ENCODE peak calls at places on chromosomes 1 and 21, in ten cellular contexts. J is WERI-Rb-1; S is CD8-positive, alpha-beta T cell; A is lung; D is IMR-90; U is left lung; B is AG04450; Y is transverse colon; N is heart left ventricle; T is fibroblast of lung. V is an unnamed sample.

GRCh38 chr1:2803086-2803930 is 1.8 kb upstream of the TTC34 start:
- DNase-seq in T (no peak), B (no peak), S (no peak), U (no peak), A (no peak), Y (no peak), D (no peak), N (no peak), J (no peak), V (no peak)

GRCh38 chr1:69739181-69739580 is 171.5 kb downstream of the LRRC7 start:
- DNase-seq in D (no peak), B (no peak), S (no peak), A (no peak), N (no peak), T (peak; percentile 31), U (no peak), Y (no peak), J (no peak), V (no peak)

GRCh38 chr1:18429654-18430053 is 51.1 kb upstream of the KLHDC7A start:
- DNase-seq in J (no peak), T (no peak), B (no peak), A (no peak), D (no peak), S (no peak), Y (no peak), U (no peak), N (no peak), V (no peak)

GRCh38 chr1:22738522-22738921 is 27.9 kb downstream of the EPHB2 start:
- DNase-seq in B (no peak), J (no peak), Y (no peak), N (no peak), A (no peak), T (peak; percentile 63), D (peak; percentile 39), U (no peak), S (no peak), V (no peak)

GRCh38 chr21:41752231-41752681 is 14.6 kb downstream of the RIPK4 start:
- DNase-seq in S (no peak), U (no peak), T (peak; percentile 49), B (no peak), D (peak; percentile 64), N (no peak), Y (no peak), A (no peak), J (no peak), V (no peak)

GRCh38 chr1:115976062-115976899 is at the start of gene SLC22A15:
- DNase-seq in A (peak; percentile 76), S (peak; percentile 64), B (no peak), Y (peak; percentile 70), J (peak; percentile 48), U (peak; percentile 86), N (peak; percentile 57), D (no peak), T (peak; percentile 13), V (peak; percentile 2)

GRCh38 chr21:31538821-31539220 is 120.7 kb upstream of the SOD1 start:
- DNase-seq in B (no peak), U (no peak), A (no peak), J (no peak), T (no peak), S (no peak), Y (no peak), N (no peak), D (no peak), V (no peak)

GRCh38 chr1:234270581-234271242 is 102.5 kb upstream of the COA6 start:
- DNase-seq in N (no peak), Y (no peak), B (no peak), J (no peak), S (no peak), A (no peak), D (no peak), T (peak; percentile 22), U (no peak), V (no peak)

DNA sequence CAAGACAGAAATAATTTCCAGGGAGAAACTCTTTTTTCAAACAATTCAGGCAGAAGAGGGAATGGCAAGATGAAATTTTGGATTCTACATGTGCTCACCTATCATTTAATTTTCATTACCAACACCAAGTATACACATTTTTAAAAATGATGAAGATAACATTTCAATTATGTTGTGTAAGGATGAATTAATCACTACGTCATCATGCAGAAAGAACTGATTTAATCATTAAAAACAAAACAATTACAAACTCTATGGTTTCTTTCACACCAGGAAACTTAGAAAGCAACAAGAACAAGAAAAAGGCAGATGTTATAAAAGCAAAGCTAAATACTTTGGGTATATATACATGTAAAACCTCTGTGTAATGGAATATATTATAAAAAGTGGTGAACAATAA is 668.5 kb downstream of the NCAM2 start:
- DNase-seq in J (no peak), D (no peak), T (no peak), B (no peak), Y (no peak), N (no peak), U (no peak), S (no peak), A (no peak), V (no peak)
- H3K9me3 ChIP-seq in J (no peaks in the 10 kb centered on the region), D (no peaks in the 10 kb centered on the region), T (no peaks in the 10 kb centered on the region), B (no peaks in the 10 kb centered on the region), Y (no peaks in the 10 kb centered on the region), N (no peaks in the 10 kb centered on the region), U (peaks cover 5% of the 10 kb centered on the region), S (no peaks in the 10 kb centered on the region), A (no peaks in the 10 kb centered on the region), V (no peaks in the 10 kb centered on the region)

GRCh38 chr1:61142726-61143500 is 60.6 kb downstream of the NFIA start:
- DNase-seq in N (no peak), B (no peak), A (peak; percentile 31), J (no peak), T (no peak), D (no peak), S (no peak), Y (no peak), U (peak; percentile 41), V (no peak)

GRCh38 chr1:61141288-61142044 is 59.1 kb downstream of the NFIA start:
- DNase-seq in B (no peak), T (peak; percentile 35), D (peak; percentile 35), Y (no peak), J (no peak), S (no peak), A (no peak), U (no peak), N (no peak), V (no peak)

GRCh38 chr1:61140778-61141177 is 58.4 kb downstream of the NFIA start:
- DNase-seq in T (no peak), Y (no peak), N (no peak), D (no peak), B (no peak), U (no peak), J (no peak), A (no peak), S (no peak), V (no peak)

GRCh38 chr1:61140056-61140549 is 57.7 kb downstream of the NFIA start:
- DNase-seq in T (no peak), A (no peak), U (no peak), Y (no peak), S (no peak), D (no peak), J (no peak), N (no peak), B (no peak), V (no peak)

DNA sequence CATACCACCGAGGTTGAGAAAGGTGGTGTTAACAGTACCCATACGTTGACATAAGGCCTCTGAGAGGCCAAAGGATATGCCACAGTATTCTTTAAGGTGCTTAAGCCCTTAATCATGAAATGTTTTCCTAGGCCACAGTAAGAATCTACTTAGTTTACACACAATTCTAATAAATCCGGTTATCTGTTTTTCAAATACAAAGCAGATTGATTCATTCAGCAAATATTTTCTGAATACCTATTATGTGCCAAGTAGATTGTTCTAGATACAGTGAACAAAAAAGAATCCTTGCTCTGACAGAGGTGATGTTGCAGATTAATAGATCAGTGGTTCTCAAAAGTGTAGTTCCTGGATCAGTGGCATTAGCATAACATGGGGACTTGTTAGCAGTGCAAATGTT is 61.5 kb downstream of the NFIA start:
- DNase-seq in U (no peak), Y (no peak), S (no peak), J (peak; percentile 14), A (no peak), D (no peak), B (no peak), T (peak; percentile 23), N (no peak), V (no peak)
- H3K27ac ChIP-seq in U (no peak overlapping the region), Y (no peak overlapping the region), S (no peak overlapping the region), J (no peak overlapping the region), A (no peak overlapping the region), D (no peak overlapping the region), B (no peak overlapping the region), T (no peak overlapping the region), N (no peak overlapping the region), V (no peak overlapping the region)

GRCh38 chr1:6490181-6491075 is 1.0 kb downstream of the PLEKHG5 start:
- DNase-seq in B (peak; percentile 32), S (peak; percentile 67), Y (peak; percentile 84), A (peak; percentile 56), N (peak; percentile 61), U (peak; percentile 61), J (peak; percentile 86), T (peak; percentile 81), D (peak; percentile 68), V (peak; percentile 38)
- TF ChIP-seq CTCF in B (no peak), S (peak; percentile 66), Y (peak; percentile 35), A (no peak), N (peak; percentile 40), U (peak; percentile 31), J (no peak), T (no peak), D (no peak), V (peak; percentile 53)

GRCh38 chr21:45517249-45518065 is 24.8 kb downstream of the SLC19A1 start:
- DNase-seq in T (no peak), Y (no peak), D (no peak), U (peak; percentile 47), A (no peak), J (no peak), N (no peak), S (no peak), B (no peak), V (no peak)

GRCh38 chr21:45516071-45516670 is 26.1 kb downstream of the SLC19A1 start:
- DNase-seq in N (no peak), T (no peak), A (no peak), Y (no peak), D (no peak), J (no peak), U (peak; percentile 30), B (no peak), S (no peak), V (no peak)

GRCh38 chr21:45521241-45521640 is 21.0 kb downstream of the SLC19A1 start:
- DNase-seq in N (no peak), J (no peak), S (no peak), D (no peak), Y (no peak), B (no peak), T (no peak), U (no peak), A (no peak), V (no peak)

GRCh38 chr21:45516671-45517151 is 25.5 kb downstream of the SLC19A1 start:
- DNase-seq in S (no peak), Y (no peak), N (no peak), A (no peak), J (no peak), T (no peak), B (no peak), U (peak; percentile 25), D (no peak), V (no peak)

DNA sequence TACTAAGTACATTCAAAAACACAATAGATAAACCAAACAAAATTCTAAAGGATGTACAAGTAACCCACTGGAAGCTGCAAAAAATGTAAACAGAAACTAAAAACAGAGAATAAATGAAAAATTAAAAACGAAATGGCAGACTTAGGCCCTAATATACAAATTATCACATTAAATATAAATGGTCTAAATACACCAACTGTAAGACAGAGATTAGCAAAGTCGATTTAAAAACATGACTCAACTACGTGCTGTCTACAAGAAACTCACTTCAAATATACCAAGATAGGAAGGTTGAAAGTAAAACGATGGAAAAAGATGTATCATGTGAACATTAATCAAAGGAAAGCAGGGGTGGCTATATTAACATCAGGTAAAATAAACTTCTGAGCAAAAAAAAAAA is 23.1 kb downstream of the SLC19A1 start:
- DNase-seq in A (no peak), J (no peak), B (no peak), U (no peak), N (no peak), Y (no peak), D (no peak), S (no peak), T (no peak), V (no peak)
- H3K9me3 ChIP-seq in A (peaks cover 2% of the 10 kb centered on the region), J (peaks cover 20% of the 10 kb centered on the region), B (peaks cover 10% of the 10 kb centered on the region), U (peaks cover 41% of the 10 kb centered on the region), N (no peaks in the 10 kb centered on the region), Y (peaks cover 24% of the 10 kb centered on the region), D (peaks cover 16% of the 10 kb centered on the region), S (peaks cover 14% of the 10 kb centered on the region), T (no peaks in the 10 kb centered on the region), V (peaks cover 11% of the 10 kb centered on the region)

V was measured in CD4-positive, alpha-beta T cell.